ENCODE peak calls at places on chromosomes 13 and 19, in four cellular contexts. One of them, this sample, is unnamed.
A peak's percentile ranks its signal among the peaks of the same experiment; 100 is the strongest.

GRCh38 chr19:33513424-33513823 is 8.2 kb downstream of the PEPD start:
- DNase-seq in WTC11: no peak
- DNase-seq in RCC 7860: no peak
- DNase-seq in GDM1: no peak
- DNase-seq in this sample: no peak

GRCh38 chr13:38366954-38367645 is 17.4 kb downstream of the UFM1 start:
- DNase-seq in GDM1: no peak
- DNase-seq in WTC11: no peak
- DNase-seq in RCC 7860: peak; percentile 16
- DNase-seq in this sample: no peak

GRCh38 chr13:53200498-53201453 is 172.2 kb downstream of the OLFM4 start:
- DNase-seq in RCC 7860: no peak
- DNase-seq in GDM1: no peak
- DNase-seq in WTC11: peak; percentile 90
- DNase-seq in this sample: peak; percentile 79

GRCh38 chr19:36331353-36332228 is 47.4 kb downstream of the ZFP14 start:
- DNase-seq in WTC11: peak; percentile 96
- DNase-seq in GDM1: no peak
- DNase-seq in RCC 7860: peak; percentile 84
- DNase-seq in this sample: peak; percentile 83

GRCh38 chr13:50575138-50575537 is 268.4 kb downstream of the DLEU7 start:
- DNase-seq in RCC 7860: no peak
- DNase-seq in GDM1: no peak
- DNase-seq in WTC11: no peak
- DNase-seq in this sample: no peak

GRCh38 chr19:4991538-4991937 is 22.6 kb downstream of the KDM4B start:
- DNase-seq in RCC 7860: no peak
- DNase-seq in GDM1: no peak
- DNase-seq in WTC11: no peak
- DNase-seq in this sample: no peak

GRCh38 chr13:35994131-35994966 is 136.8 kb downstream of the DCLK1 start:
- DNase-seq in WTC11: no peak
- DNase-seq in GDM1: no peak
- DNase-seq in RCC 7860: peak; percentile 89
- DNase-seq in this sample: peak; percentile 77

GRCh38 chr19:3249408-3249807 is 24.9 kb downstream of the CELF5 start:
- DNase-seq in WTC11: peak; percentile 66
- DNase-seq in RCC 7860: no peak
- DNase-seq in GDM1: no peak
- DNase-seq in this sample: no peak

GRCh38 chr13:102812616-102813287 is 13.8 kb downstream of the BIVM start:
- DNase-seq in GDM1: no peak
- DNase-seq in WTC11: no peak
- DNase-seq in RCC 7860: no peak
- DNase-seq in this sample: no peak

GRCh38 chr19:19224852-19225494 is 13.2 kb downstream of the NCAN start:
- DNase-seq in GDM1: peak; percentile 38
- DNase-seq in WTC11: peak; percentile 90
- DNase-seq in RCC 7860: no peak
- DNase-seq in this sample: peak; percentile 70

GRCh38 chr13:99731747-99732146 is 230.5 kb downstream of the TM9SF2 start:
- DNase-seq in GDM1: no peak
- DNase-seq in RCC 7860: no peak
- DNase-seq in WTC11: no peak
- DNase-seq in this sample: no peak

This sample was measured in body of pancreas.